ENCODE peak calls at places on chromosomes 6 and 20, in five cellular contexts. One of them, this sample, is unnamed.

GRCh38 chr20:10263385-10264165 is 44.9 kb downstream of the SNAP25 start:
- DNase-seq in cardiac fibroblast: no peak
- DNase-seq in AG10803: peak; percentile 23
- DNase-seq in testis: no peak
- DNase-seq in astrocyte of the spinal cord: peak; percentile 40
- DNase-seq in this sample: no peak

GRCh38 chr20:4684837-4685413 is 36.8 kb upstream of the PRND start:
- DNase-seq in astrocyte of the spinal cord: peak; percentile 49
- DNase-seq in testis: no peak
- DNase-seq in AG10803: no peak
- DNase-seq in cardiac fibroblast: peak; percentile 70
- DNase-seq in this sample: peak; percentile 43

GRCh38 chr20:8981482-8981881 is 87.4 kb upstream of the PLCB4 start:
- DNase-seq in cardiac fibroblast: no peak
- DNase-seq in astrocyte of the spinal cord: no peak
- DNase-seq in testis: no peak
- DNase-seq in AG10803: no peak
- DNase-seq in this sample: no peak

GRCh38 chr6:136791296-136792065 is 796 bp downstream of the MAP3K5 start:
- DNase-seq in AG10803: peak; percentile 48
- DNase-seq in cardiac fibroblast: peak; percentile 65
- DNase-seq in testis: peak; percentile 85
- DNase-seq in astrocyte of the spinal cord: peak; percentile 60
- DNase-seq in this sample: peak; percentile 62

GRCh38 chr6:376823-377571 is 14.6 kb upstream of the IRF4 start:
- DNase-seq in testis: no peak
- DNase-seq in cardiac fibroblast: no peak
- DNase-seq in astrocyte of the spinal cord: no peak
- DNase-seq in AG10803: no peak
- DNase-seq in this sample: no peak

GRCh38 chr20:37703338-37703660 is 9.5 kb downstream of the CTNNBL1 start:
- DNase-seq in cardiac fibroblast: no peak
- DNase-seq in testis: no peak
- DNase-seq in AG10803: peak; percentile 53
- DNase-seq in astrocyte of the spinal cord: no peak
- DNase-seq in this sample: peak; percentile 71

GRCh38 chr6:164640946-164641345 is 668.5 kb downstream of the C6orf118 start:
- DNase-seq in astrocyte of the spinal cord: no peak
- DNase-seq in cardiac fibroblast: no peak
- DNase-seq in testis: no peak
- DNase-seq in AG10803: no peak
- DNase-seq in this sample: no peak

GRCh38 chr6:83442752-83443151 is 11.9 kb upstream of the ME1 start:
- DNase-seq in testis: no peak
- DNase-seq in astrocyte of the spinal cord: peak; percentile 44
- DNase-seq in cardiac fibroblast: peak; percentile 47
- DNase-seq in AG10803: peak; percentile 12
- DNase-seq in this sample: peak; percentile 44

GRCh38 chr6:31740397-31741223 is 805 bp downstream of the MSH5 start:
- DNase-seq in testis: no peak
- DNase-seq in AG10803: no peak
- DNase-seq in astrocyte of the spinal cord: no peak
- DNase-seq in cardiac fibroblast: no peak
- DNase-seq in this sample: no peak

GRCh38 chr20:62887147-62887859 is 25.7 kb upstream of the TCFL5 start:
- DNase-seq in astrocyte of the spinal cord: peak; percentile 96
- DNase-seq in cardiac fibroblast: peak; percentile 90
- DNase-seq in testis: peak; percentile 50
- DNase-seq in AG10803: peak; percentile 83
- DNase-seq in this sample: peak; percentile 66

GRCh38 chr6:137013738-137014602 is 30.8 kb downstream of the IL20RA start:
- DNase-seq in testis: peak; percentile 33
- DNase-seq in cardiac fibroblast: peak; percentile 67
- DNase-seq in AG10803: peak; percentile 75
- DNase-seq in astrocyte of the spinal cord: peak; percentile 57
- DNase-seq in this sample: peak; percentile 77

GRCh38 chr6:53615633-53616449 is 49.7 kb downstream of the KLHL31 start:
- DNase-seq in AG10803: peak; percentile 33
- DNase-seq in astrocyte of the spinal cord: peak; percentile 76
- DNase-seq in cardiac fibroblast: peak; percentile 87
- DNase-seq in testis: no peak
- DNase-seq in this sample: peak; percentile 76

GRCh38 chr6:37882724-37883413 is 63.3 kb downstream of the ZFAND3 start:
- DNase-seq in AG10803: peak; percentile 87
- DNase-seq in cardiac fibroblast: peak; percentile 70
- DNase-seq in testis: no peak
- DNase-seq in astrocyte of the spinal cord: peak; percentile 82
- DNase-seq in this sample: peak; percentile 60

GRCh38 chr6:31055401-31055800 is 45.1 kb downstream of the MUC22 start:
- DNase-seq in testis: no peak
- DNase-seq in AG10803: no peak
- DNase-seq in astrocyte of the spinal cord: no peak
- DNase-seq in cardiac fibroblast: no peak
- DNase-seq in this sample: no peak

GRCh38 chr20:49969946-49970345 is 12.8 kb upstream of the SNAI1 start:
- DNase-seq in astrocyte of the spinal cord: no peak
- DNase-seq in testis: no peak
- DNase-seq in AG10803: no peak
- DNase-seq in cardiac fibroblast: no peak
- DNase-seq in this sample: no peak

GRCh38 chr6:169863149-169863525 is 111.7 kb downstream of the ERMARD start:
- DNase-seq in cardiac fibroblast: no peak
- DNase-seq in AG10803: no peak
- DNase-seq in testis: peak; percentile 12
- DNase-seq in astrocyte of the spinal cord: no peak
- DNase-seq in this sample: no peak

GRCh38 chr20:24462461-24463010 is 6.9 kb upstream of the SYNDIG1 start:
- DNase-seq in testis: no peak
- DNase-seq in cardiac fibroblast: no peak
- DNase-seq in AG10803: no peak
- DNase-seq in astrocyte of the spinal cord: no peak
- DNase-seq in this sample: no peak

GRCh38 chr6:35044145-35044745 is 96.9 kb downstream of the TCP11 start:
- DNase-seq in AG10803: no peak
- DNase-seq in astrocyte of the spinal cord: peak; percentile 76
- DNase-seq in testis: peak; percentile 60
- DNase-seq in cardiac fibroblast: peak; percentile 75
- DNase-seq in this sample: no peak

GRCh38 chr20:23528867-23529431 is 38.0 kb downstream of the CST8 start:
- DNase-seq in AG10803: no peak
- DNase-seq in cardiac fibroblast: peak; percentile 2
- DNase-seq in astrocyte of the spinal cord: no peak
- DNase-seq in testis: no peak
- DNase-seq in this sample: no peak

GRCh38 chr6:83467620-83468036 is 36.8 kb upstream of the ME1 start:
- DNase-seq in astrocyte of the spinal cord: no peak
- DNase-seq in testis: peak; percentile 26
- DNase-seq in cardiac fibroblast: no peak
- DNase-seq in AG10803: no peak
- DNase-seq in this sample: no peak

GRCh38 chr6:75530696-75531095 is 37.1 kb upstream of the FILIP1 start:
- DNase-seq in testis: no peak
- DNase-seq in AG10803: peak; percentile 38
- DNase-seq in cardiac fibroblast: peak; percentile 62
- DNase-seq in astrocyte of the spinal cord: peak; percentile 4
- DNase-seq in this sample: peak; percentile 29

GRCh38 chr20:55394592-55394991 is 610.7 kb downstream of the CBLN4 start:
- DNase-seq in cardiac fibroblast: no peak
- DNase-seq in AG10803: no peak
- DNase-seq in testis: no peak
- DNase-seq in astrocyte of the spinal cord: no peak
- DNase-seq in this sample: no peak

GRCh38 chr6:29506446-29507067 is 18.8 kb upstream of the MAS1L start:
- DNase-seq in testis: no peak
- DNase-seq in cardiac fibroblast: no peak
- DNase-seq in astrocyte of the spinal cord: no peak
- DNase-seq in AG10803: no peak
- DNase-seq in this sample: no peak

GRCh38 chr6:106546322-106547052 is 82.8 kb downstream of the RTN4IP1 start:
- DNase-seq in astrocyte of the spinal cord: peak; percentile 87
- DNase-seq in cardiac fibroblast: peak; percentile 96
- DNase-seq in AG10803: peak; percentile 73
- DNase-seq in testis: no peak
- DNase-seq in this sample: peak; percentile 90

GRCh38 chr6:42345696-42346416 is 105.9 kb downstream of the TRERF1 start:
- DNase-seq in testis: no peak
- DNase-seq in astrocyte of the spinal cord: no peak
- DNase-seq in AG10803: no peak
- DNase-seq in cardiac fibroblast: no peak
- DNase-seq in this sample: no peak

GRCh38 chr6:27873101-27874030 is 38.8 kb downstream of the OR2B2 start:
- DNase-seq in testis: peak; percentile 58
- DNase-seq in AG10803: peak; percentile 78
- DNase-seq in cardiac fibroblast: peak; percentile 90
- DNase-seq in astrocyte of the spinal cord: peak; percentile 90
- DNase-seq in this sample: peak; percentile 79

GRCh38 chr20:34549291-34549928 is 9.1 kb upstream of the MAP1LC3A start:
- DNase-seq in cardiac fibroblast: peak; percentile 17
- DNase-seq in astrocyte of the spinal cord: no peak
- DNase-seq in testis: no peak
- DNase-seq in AG10803: no peak
- DNase-seq in this sample: no peak

GRCh38 chr6:158080849-158081656 is 87.0 kb downstream of the SERAC1 start:
- DNase-seq in AG10803: no peak
- DNase-seq in astrocyte of the spinal cord: no peak
- DNase-seq in testis: no peak
- DNase-seq in cardiac fibroblast: no peak
- DNase-seq in this sample: no peak

GRCh38 chr20:50520222-50520877 is 10.2 kb downstream of the PTPN1 start:
- DNase-seq in astrocyte of the spinal cord: no peak
- DNase-seq in AG10803: no peak
- DNase-seq in cardiac fibroblast: no peak
- DNase-seq in testis: no peak
- DNase-seq in this sample: no peak

GRCh38 chr6:48891308-48891707 is 571.7 kb downstream of the MMUT start:
- DNase-seq in testis: no peak
- DNase-seq in cardiac fibroblast: no peak
- DNase-seq in AG10803: no peak
- DNase-seq in astrocyte of the spinal cord: no peak
- DNase-seq in this sample: no peak
- TF ChIP-seq CTCF in testis: no peak
- TF ChIP-seq CTCF in cardiac fibroblast: no peak
- TF ChIP-seq CTCF in AG10803: no peak
- TF ChIP-seq CTCF in astrocyte of the spinal cord: no peak
- TF ChIP-seq CTCF in this sample: no peak

GRCh38 chr6:105369145-105369544 is 33.7 kb downstream of the PREP start:
- DNase-seq in testis: no peak
- DNase-seq in AG10803: no peak
- DNase-seq in cardiac fibroblast: no peak
- DNase-seq in astrocyte of the spinal cord: no peak
- DNase-seq in this sample: no peak

GRCh38 chr6:105364243-105364642 is 38.6 kb downstream of the PREP start:
- DNase-seq in cardiac fibroblast: no peak
- DNase-seq in AG10803: no peak
- DNase-seq in astrocyte of the spinal cord: no peak
- DNase-seq in testis: peak; percentile 63
- DNase-seq in this sample: no peak

GRCh38 chr6:105359419-105360366 is 43.2 kb downstream of the PREP start:
- DNase-seq in cardiac fibroblast: peak; percentile 95
- DNase-seq in astrocyte of the spinal cord: peak; percentile 88
- DNase-seq in AG10803: peak; percentile 93
- DNase-seq in testis: no peak
- DNase-seq in this sample: peak; percentile 94

DNA sequence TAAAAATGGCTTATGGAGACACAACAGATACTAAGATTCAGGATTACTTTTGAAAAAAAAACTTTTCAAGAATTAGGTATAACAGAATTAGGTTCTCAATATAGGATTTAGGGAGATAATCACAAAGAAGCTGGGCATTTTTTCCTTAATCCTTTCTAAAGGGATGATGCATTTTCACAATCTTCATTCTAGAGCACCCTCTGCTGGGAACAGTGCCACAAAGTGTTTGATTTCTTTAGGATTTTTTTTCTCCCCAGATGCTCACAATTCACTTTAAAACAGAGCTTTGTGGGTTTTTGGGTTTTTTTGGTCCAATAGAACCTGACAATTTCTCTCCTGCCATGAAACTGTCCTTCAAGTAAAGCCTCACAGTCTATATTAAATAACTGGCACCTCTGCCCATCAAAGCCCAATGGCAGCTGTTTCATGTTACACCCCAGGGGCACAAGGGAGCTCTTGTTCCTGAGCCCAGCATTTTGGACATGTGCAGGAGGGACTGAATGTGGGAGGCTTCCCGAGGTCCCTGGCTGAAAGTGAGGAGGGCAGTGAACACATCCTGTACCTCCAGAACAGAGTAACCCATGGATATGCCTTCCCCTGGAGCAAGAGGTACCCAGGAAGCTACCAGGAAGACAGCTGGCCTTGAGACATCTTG is 39.7 kb downstream of the PREP start:
- DNase-seq in astrocyte of the spinal cord: peak; percentile 52
- DNase-seq in cardiac fibroblast: peak; percentile 52
- DNase-seq in testis: peak; percentile 22
- DNase-seq in AG10803: peak; percentile 54
- DNase-seq in this sample: peak; percentile 71
- TF ChIP-seq CTCF in astrocyte of the spinal cord: peak; percentile 49
- TF ChIP-seq CTCF in cardiac fibroblast: peak; percentile 43
- TF ChIP-seq CTCF in testis: peak; percentile 14
- TF ChIP-seq CTCF in AG10803: peak; percentile 63
- TF ChIP-seq CTCF in this sample: peak; percentile 42

GRCh38 chr6:68652117-68652536 is 17.0 kb downstream of the ADGRB3 start:
- DNase-seq in AG10803: no peak
- DNase-seq in astrocyte of the spinal cord: no peak
- DNase-seq in testis: no peak
- DNase-seq in cardiac fibroblast: no peak
- DNase-seq in this sample: no peak
- TF ChIP-seq CTCF in AG10803: no peak
- TF ChIP-seq CTCF in astrocyte of the spinal cord: peak; percentile 17
- TF ChIP-seq CTCF in testis: no peak
- TF ChIP-seq CTCF in cardiac fibroblast: no peak
- TF ChIP-seq CTCF in this sample: no peak

DNA sequence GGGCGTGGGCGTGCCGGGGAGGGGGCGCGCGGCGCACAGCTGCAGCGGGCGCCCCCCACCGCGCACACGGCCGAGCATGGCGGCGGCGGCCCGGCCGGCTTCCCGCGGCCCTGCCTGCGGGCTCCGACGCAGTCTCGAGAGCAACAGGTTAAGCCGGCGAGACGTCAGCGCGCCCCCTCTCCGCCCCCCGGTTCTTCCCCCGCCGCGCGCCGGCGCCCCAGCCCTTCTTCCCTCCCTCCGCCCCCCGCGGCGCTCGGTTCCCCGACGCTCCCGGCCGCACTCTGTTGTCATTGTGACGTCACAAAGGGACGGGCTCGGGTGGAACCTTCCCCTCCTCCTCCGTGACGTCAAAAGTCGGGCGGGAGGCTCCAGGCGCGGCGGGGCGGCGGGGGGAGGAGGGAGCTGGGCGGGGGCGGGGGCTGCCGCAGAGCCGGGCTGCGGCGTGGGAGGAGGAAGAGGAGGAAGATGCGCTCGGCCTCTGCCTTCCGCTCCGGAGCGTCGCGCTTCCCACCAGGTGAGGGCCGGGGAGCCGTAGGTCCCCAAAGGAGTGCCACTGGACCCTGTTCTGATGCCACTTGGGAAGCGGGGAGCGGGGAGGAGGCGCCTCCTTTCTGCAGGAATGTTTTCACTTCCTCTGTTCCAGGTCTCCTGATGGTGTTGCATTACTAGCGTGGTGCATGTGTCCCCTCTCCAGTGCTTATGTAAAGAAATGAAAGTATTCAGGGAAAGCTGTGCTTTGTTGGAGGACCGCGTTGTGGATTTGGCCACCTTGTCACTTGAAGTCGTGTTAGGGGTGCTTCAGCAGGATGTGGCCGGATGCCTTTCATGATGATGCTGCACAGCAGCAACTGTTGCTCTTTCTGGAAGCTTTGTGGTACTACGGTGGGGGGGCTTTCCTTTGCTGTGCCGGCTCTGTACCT is 2.8 kb downstream of the JARID2 start:
- DNase-seq in AG10803: peak; percentile 92
- DNase-seq in astrocyte of the spinal cord: peak; percentile 97
- DNase-seq in testis: peak; percentile 98
- DNase-seq in cardiac fibroblast: peak; percentile 97
- DNase-seq in this sample: peak; percentile 95
- TF ChIP-seq CTCF in AG10803: peak; percentile 49
- TF ChIP-seq CTCF in astrocyte of the spinal cord: peak; percentile 32
- TF ChIP-seq CTCF in testis: peak; percentile 18
- TF ChIP-seq CTCF in cardiac fibroblast: peak; percentile 19
- TF ChIP-seq CTCF in this sample: peak; percentile 25